ENCODE peak calls at places on chromosomes 7 and 10, in eight cellular contexts. W, Y, C, D, O, N, P and U are unnamed samples.

GRCh38 chr10:103449208-103450144 is 2.7 kb downstream of the CALHM2 start:
- DNase-seq in O (no peak), W (no peak), D (no peak), C (no peak), P (no peak), Y (no peak), N (no peak), U (no peak)

GRCh38 chr10:1379601-1380000 is 323.4 kb downstream of the WDR37 start:
- DNase-seq in D (no peak), W (no peak), Y (no peak), C (no peak), N (peak), P (no peak), O (no peak), U (no peak)

GRCh38 chr7:18401757-18402156 is 93.8 kb upstream of the HDAC9 start:
- DNase-seq in O (no peak), W (no peak), C (no peak), Y (peak), P (no peak), N (no peak), D (no peak), U (peak)

GRCh38 chr7:38630720-38631673 is at the start of gene AMPH:
- DNase-seq in N (peak), C (no peak), D (peak), O (no peak), W (peak), Y (no peak), P (peak), U (peak)

GRCh38 chr7:461453-462172 is 58.0 kb downstream of the PDGFA start:
- DNase-seq in C (no peak), O (no peak), W (peak), Y (no peak), D (no peak), P (no peak), N (no peak), U (no peak)

GRCh38 chr7:40133561-40134427 is 628 bp downstream of the MPLKIP start:
- DNase-seq in O (peak), D (peak), W (no peak), Y (peak), C (no peak), N (no peak), P (peak), U (peak)

GRCh38 chr10:61757525-61758397 is 95.0 kb downstream of the CABCOCO1 start:
- DNase-seq in N (peak), D (no peak), O (peak), W (peak), Y (no peak), C (no peak), P (no peak), U (peak)

GRCh38 chr10:49285232-49285631 is 13.7 kb upstream of the C10orf71 start:
- DNase-seq in N (no peak), Y (no peak), P (no peak), C (no peak), W (no peak), O (no peak), D (no peak), U (no peak)

GRCh38 chr7:105461518-105461917 is 60.6 kb downstream of the PUS7 start:
- DNase-seq in W (no peak), C (no peak), P (no peak), D (no peak), N (no peak), Y (no peak), O (no peak), U (no peak)

GRCh38 chr10:119737827-119738226 is 12.0 kb downstream of the INPP5F start:
- DNase-seq in P (no peak), Y (no peak), O (peak), N (peak), D (peak), C (peak), W (peak), U (peak)

GRCh38 chr10:125064681-125065492 is 95.5 kb downstream of the CTBP2 start:
- DNase-seq in C (peak), Y (peak), N (peak), W (no peak), P (no peak), D (no peak), O (peak), U (peak)

GRCh38 chr7:71937840-71938371 is 474.2 kb downstream of the CALN1 start:
- DNase-seq in C (no peak), W (no peak), Y (no peak), P (no peak), D (no peak), O (no peak), N (no peak), U (no peak)

GRCh38 chr10:23342213-23342884 is 2.2 kb downstream of the C10orf67 start:
- DNase-seq in P (no peak), N (no peak), O (no peak), W (no peak), C (no peak), D (no peak), Y (no peak), U (no peak)

GRCh38 chr7:51649-52048 is 140.7 kb upstream of the FAM20C start:
- DNase-seq in Y (no peak), C (no peak), P (no peak), W (no peak), N (no peak), D (no peak), O (no peak), U (no peak)

GRCh38 chr7:4823442-4824119 is 38.2 kb downstream of the PAPOLB start:
- DNase-seq in C (no peak), O (no peak), P (no peak), N (no peak), Y (no peak), D (no peak), W (no peak), U (peak)

GRCh38 chr7:81515009-81515408 is 254.8 kb downstream of the HGF start:
- DNase-seq in O (no peak), N (no peak), D (peak), P (no peak), C (no peak), Y (no peak), W (peak), U (no peak)

GRCh38 chr7:39375874-39376190 is 190.4 kb upstream of the YAE1 start:
- DNase-seq in C (no peak), P (no peak), Y (no peak), D (no peak), N (no peak), O (no peak), W (no peak), U (no peak)

GRCh38 chr10:3514691-3515090 is 270.3 kb downstream of the KLF6 start:
- DNase-seq in C (no peak), O (no peak), D (no peak), Y (no peak), P (no peak), W (no peak), N (no peak), U (no peak)

GRCh38 chr7:83708531-83708930 is 59.6 kb upstream of the SEMA3E start:
- DNase-seq in N (no peak), O (no peak), C (no peak), P (no peak), D (no peak), Y (no peak), W (no peak), U (no peak)

GRCh38 chr10:101136708-101137121 is 5.6 kb downstream of the TLX1 start:
- DNase-seq in W (no peak), N (no peak), C (no peak), O (no peak), P (no peak), Y (no peak), D (no peak), U (no peak)

GRCh38 chr7:22238354-22239311 is 118.3 kb downstream of the RAPGEF5 start:
- DNase-seq in C (no peak), D (no peak), P (no peak), O (peak), N (no peak), Y (no peak), W (peak), U (no peak)

GRCh38 chr10:43128331-43128730 is 9.9 kb upstream of the CSGALNACT2 start:
- DNase-seq in N (peak), O (no peak), D (no peak), W (no peak), P (no peak), Y (no peak), C (no peak), U (no peak)

GRCh38 chr7:157096286-157097055 is 42.3 kb upstream of the UBE3C start:
- DNase-seq in O (no peak), C (no peak), W (peak), Y (no peak), N (no peak), P (no peak), D (no peak), U (no peak)

GRCh38 chr7:141691540-141691939 is 10.4 kb downstream of the DENND11 start:
- DNase-seq in C (no peak), P (no peak), O (no peak), N (no peak), W (no peak), D (no peak), Y (no peak), U (no peak)

GRCh38 chr10:102729090-102730026 is 14.4 kb upstream of the WBP1L start:
- DNase-seq in D (peak), Y (peak), O (no peak), W (peak), N (peak), P (peak), C (peak), U (peak)

GRCh38 chr10:75788394-75789205 is 357.2 kb downstream of the LRMDA start:
- DNase-seq in N (peak), W (peak), D (no peak), P (no peak), O (no peak), C (no peak), Y (no peak), U (no peak)

GRCh38 chr10:5531558-5532230 is 6.9 kb downstream of the CALML3 start:
- DNase-seq in W (no peak), C (no peak), D (no peak), O (no peak), P (no peak), Y (no peak), N (no peak), U (no peak)